ENCODE peak calls at places on chromosomes 12 and 14, in ten cellular contexts. F is lower leg skin, K is psoas muscle, J is stomach, Q is chondrocyte, W is suprapubic skin, M is WTC11, A is mucosa of descending colon, B is HCT116, X is thyroid gland. U is an unnamed sample.

GRCh38 chr12:59649203-59649602 is 53.4 kb downstream of the SLC16A7 start:
- DNase-seq in A (no peak), Q (no peak), J (no peak), X (no peak), B (no peak), W (no peak), K (no peak), M (no peak), F (no peak), U (no peak)

GRCh38 chr14:76056128-76056527 is 70.6 kb downstream of the IFT43 start:
- DNase-seq in A (no peak), W (no peak), J (no peak), K (no peak), F (no peak), Q (no peak), B (no peak), M (peak; percentile 21), X (no peak), U (no peak)

GRCh38 chr14:21874946-21875345 is 201.3 kb upstream of the OR4E1 start:
- DNase-seq in K (no peak), X (no peak), A (no peak), W (no peak), J (no peak), F (no peak), M (no peak), Q (no peak), B (no peak), U (no peak)

GRCh38 chr12:4448943-4449861 is 3.6 kb upstream of the FGF6 start:
- DNase-seq in X (no peak), F (no peak), A (no peak), J (no peak), Q (no peak), K (no peak), W (no peak), M (no peak), B (no peak), U (no peak)

GRCh38 chr12:30806989-30807694 is 52.4 kb upstream of the CAPRIN2 start:
- DNase-seq in X (peak; percentile 35), Q (no peak), F (no peak), A (no peak), W (no peak), B (peak; percentile 51), K (no peak), M (peak; percentile 37), J (peak; percentile 41), U (no peak)

GRCh38 chr12:48717252-48717695 is 767 bp upstream of the CCNT1 start:
- DNase-seq in B (no peak), J (no peak), W (no peak), K (no peak), A (no peak), Q (no peak), X (no peak), F (no peak), M (no peak), U (no peak)

GRCh38 chr12:123808167-123808566 is 46.1 kb downstream of the DNAH10 start:
- DNase-seq in M (peak; percentile 40), Q (no peak), B (peak; percentile 6), X (no peak), A (peak; percentile 31), F (no peak), W (no peak), J (no peak), K (no peak), U (peak; percentile 11)

GRCh38 chr14:31829256-31829923 is 247.7 kb upstream of the ARHGAP5 start:
- DNase-seq in B (no peak), X (no peak), J (no peak), K (no peak), A (no peak), M (no peak), F (no peak), Q (no peak), W (no peak), U (no peak)

GRCh38 chr12:48572326-48572725 is 2.5 kb upstream of the LALBA start:
- DNase-seq in F (no peak), K (no peak), A (no peak), B (no peak), Q (no peak), J (no peak), W (no peak), X (no peak), M (no peak), U (no peak)

GRCh38 chr12:63006536-63006935 is 71.6 kb upstream of the PPM1H start:
- DNase-seq in F (no peak), M (no peak), J (no peak), W (no peak), A (no peak), X (no peak), B (no peak), K (no peak), Q (no peak), U (no peak)

GRCh38 chr12:132329036-132329738 is at the start of gene GALNT9:
- DNase-seq in Q (no peak), X (no peak), K (no peak), F (no peak), M (peak; percentile 72), J (no peak), A (no peak), W (no peak), B (no peak), U (no peak)

GRCh38 chr12:69129564-69129963 is 109.8 kb upstream of the CPSF6 start:
- DNase-seq in J (no peak), Q (no peak), W (no peak), M (no peak), B (no peak), A (no peak), K (no peak), F (no peak), X (no peak), U (no peak)

GRCh38 chr12:58074259-58074658 is 132.9 kb downstream of the ATP23 start:
- DNase-seq in F (no peak), J (no peak), X (no peak), M (no peak), A (no peak), B (no peak), W (no peak), K (no peak), Q (no peak), U (no peak)

GRCh38 chr14:104633276-104633861 is 28.8 kb upstream of the TMEM179 start:
- DNase-seq in W (no peak), F (no peak), X (no peak), A (no peak), M (no peak), K (no peak), J (no peak), B (no peak), Q (no peak), U (no peak)

DNA sequence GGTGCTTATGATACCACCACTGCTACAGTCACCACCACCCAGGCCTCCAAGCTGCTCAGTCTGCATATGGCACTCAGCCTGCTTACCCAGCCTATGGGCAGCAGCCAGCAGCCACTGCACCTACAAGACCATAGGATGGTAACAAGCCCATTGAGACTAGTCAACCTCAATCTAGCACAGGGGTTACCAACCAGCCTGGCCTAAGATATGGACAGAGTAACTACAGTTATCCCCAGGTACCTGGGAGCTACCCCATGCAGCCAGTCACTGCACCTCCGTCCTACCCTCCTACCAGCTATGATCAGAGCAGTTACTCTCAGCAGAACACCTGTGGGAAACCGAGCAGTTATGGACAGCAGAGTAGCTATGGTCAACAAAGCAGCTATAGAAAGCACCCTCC is 55.1 kb downstream of the BRMS1L start:
- DNase-seq in W (no peak), X (no peak), K (no peak), F (no peak), J (no peak), M (no peak), A (no peak), B (no peak), Q (no peak), U (no peak)
- TF ChIP-seq CTCF in W (no peak), X (no peak), K (no peak), F (no peak), J (no peak), M (no peak), A (no peak), B (no peak), Q (no peak), U (no peak)

GRCh38 chr12:122081697-122082221 is 3.2 kb downstream of the MLXIP start:
- DNase-seq in J (no peak), X (peak; percentile 32), Q (peak; percentile 41), B (no peak), W (peak; percentile 60), A (peak; percentile 58), K (peak; percentile 41), F (peak; percentile 59), M (no peak), U (peak; percentile 92)
- TF ChIP-seq CTCF in J (no peak), X (no peak), Q (peak; percentile 32), B (no peak), W (no peak), A (no peak), K (no peak), F (no peak), M (no peak), U (no peak)

GRCh38 chr12:23614280-23614679 is 335.2 kb downstream of the SOX5 start:
- DNase-seq in J (no peak), F (no peak), K (no peak), A (no peak), X (no peak), M (no peak), B (no peak), W (no peak), Q (no peak), U (no peak)

GRCh38 chr12:23621910-23622309 is 327.6 kb downstream of the SOX5 start:
- DNase-seq in Q (no peak), F (no peak), B (no peak), X (no peak), A (no peak), M (no peak), K (no peak), W (no peak), J (no peak), U (no peak)

DNA sequence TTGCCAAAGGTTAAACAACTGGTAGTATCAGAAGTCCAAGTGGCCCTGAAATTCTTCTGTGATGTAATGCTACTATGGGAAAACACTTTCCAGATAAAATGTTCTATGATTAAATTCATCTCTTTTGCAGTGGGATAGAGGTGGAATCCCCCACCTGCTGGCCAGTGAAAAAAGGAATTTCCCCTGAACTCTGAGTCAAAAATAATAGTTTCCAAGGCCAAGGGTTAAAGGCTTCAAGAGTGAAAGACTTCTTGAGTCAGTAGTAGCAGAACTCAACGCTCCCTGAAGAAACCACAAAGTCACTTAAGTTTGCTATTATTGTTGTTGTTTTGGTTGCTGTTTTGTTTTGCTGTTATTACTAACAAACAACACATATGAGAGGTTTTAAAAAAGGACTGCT is 330.8 kb downstream of the SOX5 start:
- DNase-seq in M (no peak), W (no peak), K (no peak), X (no peak), A (no peak), J (no peak), F (no peak), Q (no peak), B (no peak), U (no peak)
- TF ChIP-seq CTCF in M (no peak), W (no peak), K (no peak), X (no peak), A (no peak), J (no peak), F (no peak), Q (no peak), B (no peak), U (no peak)

DNA sequence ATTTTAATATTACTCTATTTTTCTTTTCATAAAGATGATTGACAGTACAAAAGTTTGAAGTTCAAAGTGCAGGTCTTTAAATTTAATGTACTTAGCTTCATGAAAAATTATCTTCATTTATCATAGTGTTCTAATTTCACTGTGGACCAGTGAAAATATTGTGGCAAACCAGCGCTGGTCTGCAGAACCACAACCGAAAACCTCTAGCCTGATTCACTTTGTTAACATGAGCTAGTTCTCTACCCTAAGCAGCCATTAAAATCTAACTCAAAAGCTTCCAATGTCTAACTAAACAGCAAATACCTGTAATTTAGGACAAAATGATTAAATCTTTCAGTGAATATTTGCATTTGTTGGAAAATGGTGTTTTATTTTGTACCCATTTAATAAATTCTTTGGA is 161.1 kb upstream of the TMTC2 start:
- DNase-seq in J (no peak), F (no peak), M (no peak), X (no peak), W (no peak), K (no peak), Q (no peak), B (no peak), A (no peak), U (no peak)
- TF ChIP-seq CTCF in J (no peak), F (no peak), M (no peak), X (no peak), W (no peak), K (no peak), Q (no peak), B (no peak), A (no peak), U (no peak)